ENCODE peak calls at places on chromosome 20, in five cellular contexts. J, Q, F, X and I are unnamed samples.

GRCh38 chr20:53738039-53738944 is 144.7 kb upstream of the ZNF217 start:
- ATAC-seq in J (no peak), Q (peak; percentile 93), F (no peak), X (peak; percentile 88), I (no peak)

GRCh38 chr20:10647471-10647870 is 26.3 kb downstream of the JAG1 start:
- ATAC-seq in J (no peak), Q (no peak), F (peak; percentile 52), X (no peak), I (no peak)

GRCh38 chr20:35828434-35828833 is 56.6 kb downstream of the PHF20 start:
- ATAC-seq in J (no peak), Q (no peak), F (no peak), X (peak; percentile 97), I (no peak)

GRCh38 chr20:50943091-50943490 is 11.9 kb upstream of the ADNP start:
- ATAC-seq in J (peak; percentile 48), Q (no peak), F (no peak), X (no peak), I (no peak)

GRCh38 chr20:13250242-13250641 is 29.2 kb downstream of the ISM1 start:
- ATAC-seq in J (no peak), Q (no peak), F (no peak), X (no peak), I (no peak)

GRCh38 chr20:63293866-63294535 is 1.0 kb downstream of the COL20A1 start:
- ATAC-seq in J (no peak), Q (no peak), F (no peak), X (no peak), I (no peak)

GRCh38 chr20:846894-847278 is 13.4 kb downstream of the FAM110A start:
- ATAC-seq in J (peak; percentile 47), Q (no peak), F (peak; percentile 53), X (no peak), I (peak; percentile 63)

GRCh38 chr20:54379893-54380292 is 95.5 kb upstream of the DOK5 start:
- ATAC-seq in J (no peak), Q (no peak), F (no peak), X (no peak), I (no peak)

GRCh38 chr20:19775353-19776201 is 17.5 kb downstream of the RIN2 start:
- ATAC-seq in J (no peak), Q (peak; percentile 88), F (no peak), X (no peak), I (no peak)

GRCh38 chr20:19047951-19048296 is 164.5 kb upstream of the SLC24A3 start:
- ATAC-seq in J (no peak), Q (no peak), F (no peak), X (no peak), I (no peak)

GRCh38 chr20:32343438-32343837 is 14.7 kb upstream of the ASXL1 start:
- ATAC-seq in J (no peak), Q (peak; percentile 21), F (no peak), X (no peak), I (no peak)

GRCh38 chr20:46040902-46041535 is 12.0 kb downstream of the SLC12A5 start:
- ATAC-seq in J (peak; percentile 54), Q (peak; percentile 49), F (peak; percentile 51), X (no peak), I (no peak)

GRCh38 chr20:59752101-59752586 is 147.8 kb downstream of the PHACTR3 start:
- ATAC-seq in J (no peak), Q (no peak), F (no peak), X (peak; percentile 75), I (peak; percentile 64)

GRCh38 chr20:41476446-41476845 is 109.8 kb upstream of the EMILIN3 start:
- ATAC-seq in J (no peak), Q (peak; percentile 28), F (no peak), X (no peak), I (no peak)

GRCh38 chr20:63782051-63782471 is 42.5 kb downstream of the SLC2A4RG start:
- ATAC-seq in J (peak; percentile 94), Q (no peak), F (peak; percentile 95), X (no peak), I (peak; percentile 82)

GRCh38 chr20:49510562-49511117 is 28.2 kb upstream of the KCNB1 start:
- ATAC-seq in J (no peak), Q (peak; percentile 56), F (no peak), X (peak; percentile 71), I (no peak)

GRCh38 chr20:5688431-5688972 is 61.7 kb upstream of the SHLD1 start:
- ATAC-seq in J (no peak), Q (peak; percentile 77), F (no peak), X (peak; percentile 68), I (no peak)

GRCh38 chr20:19451591-19452295 is 239.3 kb downstream of the SLC24A3 start:
- ATAC-seq in J (no peak), Q (peak; percentile 25), F (no peak), X (no peak), I (no peak)

GRCh38 chr20:58174708-58175287 is 53.7 kb downstream of the ANKRD60 start:
- ATAC-seq in J (no peak), Q (peak; percentile 24), F (no peak), X (peak; percentile 71), I (no peak)

GRCh38 chr20:23195635-23196034 is 109.5 kb upstream of the CD93 start:
- ATAC-seq in J (no peak), Q (no peak), F (no peak), X (no peak), I (no peak)

GRCh38 chr20:2140561-2140960 is 38.9 kb downstream of the STK35 start:
- ATAC-seq in J (no peak), Q (peak; percentile 45), F (no peak), X (peak; percentile 90), I (no peak)

GRCh38 chr20:47392015-47392720 is 35.7 kb upstream of the ZMYND8 start:
- ATAC-seq in J (peak; percentile 37), Q (peak; percentile 71), F (peak; percentile 84), X (peak; percentile 86), I (peak; percentile 78)

GRCh38 chr20:22795897-22796296 is 211.5 kb upstream of the FOXA2 start:
- ATAC-seq in J (no peak), Q (peak; percentile 50), F (no peak), X (peak; percentile 71), I (no peak)

GRCh38 chr20:58242824-58243223 is 14.4 kb upstream of the ANKRD60 start:
- ATAC-seq in J (no peak), Q (no peak), F (no peak), X (no peak), I (no peak)